ENCODE peak calls at places on chromosome 1, in ten cellular contexts. R, H, T, E, Y, X, M, C, K and J are unnamed samples.

GRCh38 chr1:167687919-167688519 is 33.8 kb upstream of the MPZL1 start:
- DNase-seq in R (peak), H (peak), T (peak), E (peak), Y (peak), X (peak), M (peak), C (peak), K (peak), J (peak)

GRCh38 chr1:245225267-245225666 is 70.5 kb downstream of the KIF26B start:
- DNase-seq in R (peak), H (no peak), T (no peak), E (peak), Y (peak), X (peak), M (peak), C (peak), K (no peak), J (no peak)

GRCh38 chr1:22137006-22137720 is 5.7 kb downstream of the WNT4 start:
- DNase-seq in R (no peak), H (no peak), T (no peak), E (no peak), Y (no peak), X (no peak), M (no peak), C (peak), K (no peak), J (no peak)

GRCh38 chr1:39105841-39106765 is 80.0 kb downstream of the NDUFS5 start:
- DNase-seq in R (peak), H (no peak), T (peak), E (peak), Y (peak), X (peak), M (no peak), C (peak), K (peak), J (peak)

GRCh38 chr1:45796381-45796780 is 7.0 kb upstream of the MAST2 start:
- DNase-seq in R (no peak), H (no peak), T (no peak), E (no peak), Y (no peak), X (no peak), M (no peak), C (no peak), K (no peak), J (no peak)

GRCh38 chr1:18900303-18900841 is 2.0 kb downstream of the ALDH4A1 start:
- DNase-seq in R (no peak), H (no peak), T (no peak), E (no peak), Y (no peak), X (no peak), M (no peak), C (peak), K (no peak), J (no peak)

GRCh38 chr1:52579415-52579814 is 22.8 kb upstream of the GPX7 start:
- DNase-seq in R (no peak), H (no peak), T (no peak), E (no peak), Y (no peak), X (no peak), M (no peak), C (peak), K (no peak), J (no peak)

GRCh38 chr1:209642817-209643216 is 9.4 kb downstream of the LAMB3 start:
- DNase-seq in R (no peak), H (no peak), T (no peak), E (no peak), Y (no peak), X (no peak), M (no peak), C (no peak), K (no peak), J (no peak)

GRCh38 chr1:93909146-93910050 is at the start of gene GCLM:
- DNase-seq in R (peak), H (peak), T (peak), E (peak), Y (peak), X (peak), M (peak), C (peak), K (peak), J (peak)

GRCh38 chr1:155158991-155159390 is 14.1 kb downstream of the KRTCAP2 start:
- DNase-seq in R (no peak), H (no peak), T (no peak), E (no peak), Y (no peak), X (no peak), M (no peak), C (no peak), K (no peak), J (no peak)

GRCh38 chr1:44826375-44827196 is 16.5 kb downstream of the PTCH2 start:
- DNase-seq in R (no peak), H (no peak), T (no peak), E (no peak), Y (no peak), X (no peak), M (no peak), C (peak), K (no peak), J (no peak)

GRCh38 chr1:155012052-155012546 is 9.5 kb downstream of the ZBTB7B start:
- DNase-seq in R (no peak), H (no peak), T (peak), E (peak), Y (peak), X (peak), M (no peak), C (peak), K (no peak), J (peak)

GRCh38 chr1:159141584-159142518 is 29.6 kb upstream of the CADM3 start:
- DNase-seq in R (peak), H (no peak), T (peak), E (peak), Y (peak), X (peak), M (peak), C (peak), K (no peak), J (no peak)

GRCh38 chr1:186605762-186606350 is 74.4 kb downstream of the PTGS2 start:
- DNase-seq in R (peak), H (no peak), T (peak), E (peak), Y (peak), X (peak), M (no peak), C (peak), K (no peak), J (no peak)